ENCODE peak calls at places on chromosomes 1 and 21, in four cellular contexts. G is activated CD4-positive, CD25-positive, alpha-beta regulatory T cell treated with anti-CD3 and anti-CD28 coated beads, Interleukin-2, amount 50 U/mL, for 72 hours; I is kidney; L is HuH-7. D is an unnamed sample.

GRCh38 chr21:44872568-44873355 is 728 bp downstream of the PTTG1IP start:
- DNase-seq in G (no peak), I (peak; percentile 87), L (no peak), D (no peak)

GRCh38 chr1:1703796-1704195 is 11.2 kb upstream of the SLC35E2B start:
- DNase-seq in G (no peak), I (no peak), L (peak; percentile 0), D (no peak)

GRCh38 chr1:17128361-17128760 is 9.1 kb upstream of the PADI2 start:
- DNase-seq in G (no peak), I (no peak), L (no peak), D (no peak)

GRCh38 chr1:205240118-205240517 is 12.4 kb downstream of the TMCC2 start:
- DNase-seq in G (no peak), I (no peak), L (no peak), D (no peak)

GRCh38 chr1:155729031-155729898 is 40.4 kb downstream of the DAP3 start:
- DNase-seq in G (no peak), I (no peak), L (peak; percentile 43), D (peak; percentile 12)

GRCh38 chr1:30600258-30600657 is 123.1 kb downstream of the MATN1 start:
- DNase-seq in G (no peak), I (peak; percentile 52), L (no peak), D (no peak)

GRCh38 chr1:65769621-65770020 is 23.1 kb upstream of the PDE4B start:
- DNase-seq in G (no peak), I (no peak), L (no peak), D (no peak)

GRCh38 chr1:42815938-42816599 is 853 bp upstream of the ERMAP start:
- DNase-seq in G (no peak), I (no peak), L (no peak), D (no peak)

GRCh38 chr1:227888404-227889046 is 59.2 kb downstream of the WNT9A start:
- DNase-seq in G (no peak), I (peak; percentile 63), L (no peak), D (no peak)

GRCh38 chr1:119893238-119893791 is 3.0 kb downstream of the ADAM30 start:
- DNase-seq in G (no peak), I (no peak), L (no peak), D (no peak)

GRCh38 chr1:29990304-29990703 is 733.1 kb downstream of the MATN1 start:
- DNase-seq in G (no peak), I (no peak), L (no peak), D (no peak)

GRCh38 chr1:231705860-231706553 is 79.4 kb downstream of the DISC1 start:
- DNase-seq in G (no peak), I (no peak), L (no peak), D (no peak)

GRCh38 chr1:10530756-10531155 is 56.0 kb downstream of the PEX14 start:
- DNase-seq in G (no peak), I (no peak), L (no peak), D (no peak)

GRCh38 chr1:236875975-236876374 is 80.9 kb downstream of the MTR start:
- DNase-seq in G (no peak), I (no peak), L (no peak), D (no peak)

GRCh38 chr1:241081473-241081872 is 275.5 kb downstream of the RGS7 start:
- DNase-seq in G (no peak), I (no peak), L (no peak), D (no peak)

GRCh38 chr1:220962031-220962751 is 82.9 kb downstream of the HLX start:
- DNase-seq in G (no peak), I (no peak), L (no peak), D (peak; percentile 6)

GRCh38 chr1:212588137-212588510 is 20.4 kb upstream of the ATF3 start:
- DNase-seq in G (no peak), I (no peak), L (no peak), D (no peak)

GRCh38 chr1:14697371-14697770 is 98.9 kb downstream of the KAZN start:
- DNase-seq in G (no peak), I (no peak), L (no peak), D (no peak)

GRCh38 chr21:33023574-33024277 is 2.0 kb upstream of the OLIG2 start:
- DNase-seq in G (no peak), I (no peak), L (no peak), D (no peak)

GRCh38 chr1:116949213-116949985 is 39.7 kb downstream of the PTGFRN start:
- DNase-seq in G (no peak), I (no peak), L (no peak), D (no peak)

GRCh38 chr21:35599164-35599563 is 461.2 kb downstream of the SETD4 start:
- DNase-seq in G (no peak), I (no peak), L (no peak), D (no peak)

GRCh38 chr21:29250642-29251041 is 48.1 kb upstream of the BACH1 start:
- DNase-seq in G (no peak), I (no peak), L (no peak), D (no peak)

GRCh38 chr1:29575277-29575676 is 339.0 kb downstream of the PTPRU start:
- DNase-seq in G (no peak), I (no peak), L (no peak), D (no peak)

GRCh38 chr1:43005460-43006351 is 47.0 kb upstream of the SLC2A1 start:
- DNase-seq in G (no peak), I (peak; percentile 65), L (no peak), D (no peak)

GRCh38 chr1:44512313-44512885 is 107.3 kb downstream of the RNF220 start:
- DNase-seq in G (no peak), I (no peak), L (no peak), D (no peak)

GRCh38 chr1:94974824-94975223 is 47.9 kb upstream of the CNN3 start:
- DNase-seq in G (no peak), I (no peak), L (no peak), D (no peak)

GRCh38 chr1:107920578-107920977 is 44.4 kb downstream of the VAV3 start:
- DNase-seq in G (no peak), I (no peak), L (no peak), D (no peak)

GRCh38 chr1:224433671-224434446 is 738 bp downstream of the WDR26 start:
- DNase-seq in G (peak; percentile 53), I (peak; percentile 88), L (peak; percentile 44), D (no peak)

GRCh38 chr1:98429851-98430496 is 231.5 kb upstream of the SNX7 start:
- DNase-seq in G (no peak), I (no peak), L (no peak), D (no peak)

GRCh38 chr1:56491441-56491840 is 87.9 kb downstream of the PLPP3 start:
- DNase-seq in G (no peak), I (no peak), L (no peak), D (no peak)

GRCh38 chr1:18386591-18386990 is 94.1 kb upstream of the KLHDC7A start:
- DNase-seq in G (no peak), I (no peak), L (no peak), D (no peak)

GRCh38 chr1:182198006-182198605 is 136.6 kb upstream of the ZNF648 start:
- DNase-seq in G (no peak), I (no peak), L (no peak), D (no peak)

GRCh38 chr1:184222561-184223157 is 164.2 kb upstream of the C1orf21 start:
- DNase-seq in G (peak; percentile 43), I (no peak), L (peak; percentile 32), D (no peak)

GRCh38 chr1:12244078-12244477 is 14.2 kb downstream of the VPS13D start:
- DNase-seq in G (no peak), I (no peak), L (no peak), D (no peak)

GRCh38 chr1:5485968-5486665 is 506.1 kb downstream of the NPHP4 start:
- DNase-seq in G (no peak), I (no peak), L (no peak), D (no peak)

GRCh38 chr1:222539951-222540597 is 7.8 kb downstream of the HHIPL2 start:
- DNase-seq in G (no peak), I (no peak), L (no peak), D (no peak)

GRCh38 chr1:104648269-104648691 is 898.6 kb downstream of the AMY1C start:
- DNase-seq in G (no peak), I (no peak), L (peak; percentile 25), D (no peak)